ENCODE peak calls at places on chromosomes 12 and 14, in nine cellular contexts. P is endothelial cell; R is A172; G is RWPE1; A is CD4-positive, alpha-beta memory T cell; C is effector CD4-positive, alpha-beta T cell; B is cardiac muscle cell; J is memory B cell; H is NCI-H1105 treated with DMSO at 0.1 percent for 48 hours. S is an unnamed sample.

GRCh38 chr12:104219361-104219892 is 3.8 kb downstream of the TXNRD1 start:
- DNase-seq in H (peak), B (peak), A (no peak), C (no peak), P (no peak), J (no peak), G (peak), R (peak), S (no peak)

GRCh38 chr14:29895591-29896043 is 32.0 kb downstream of the PRKD1 start:
- DNase-seq in J (no peak), G (no peak), A (no peak), B (no peak), C (no peak), P (no peak), H (no peak), R (no peak), S (no peak)

GRCh38 chr14:94517248-94517640 is 8.0 kb upstream of the SERPINA12 start:
- DNase-seq in C (no peak), B (no peak), J (no peak), G (no peak), R (no peak), A (no peak), P (no peak), H (no peak), S (no peak)

GRCh38 chr12:58455146-58455545 is 465.2 kb downstream of the LRIG3 start:
- DNase-seq in R (no peak), A (no peak), C (no peak), G (no peak), P (no peak), H (no peak), B (peak), J (no peak), S (no peak)

GRCh38 chr12:9617124-9617523 is 9.4 kb upstream of the KLRB1 start:
- DNase-seq in C (no peak), H (no peak), R (no peak), P (no peak), A (no peak), J (no peak), B (no peak), G (no peak), S (no peak)

GRCh38 chr14:58048219-58048618 is 103.8 kb downstream of the ARMH4 start:
- DNase-seq in G (no peak), H (no peak), P (no peak), R (no peak), A (no peak), C (no peak), B (no peak), J (no peak), S (no peak)

GRCh38 chr12:94418517-94418916 is 41.1 kb downstream of the CEP83 start:
- DNase-seq in A (no peak), J (no peak), H (no peak), R (no peak), B (peak), G (no peak), P (no peak), C (no peak), S (no peak)

GRCh38 chr14:101715209-101716076 is 46.1 kb upstream of the PPP2R5C start:
- DNase-seq in H (no peak), R (no peak), J (no peak), P (no peak), A (no peak), G (no peak), C (no peak), B (no peak), S (no peak)

GRCh38 chr12:68137278-68137930 is 22.1 kb downstream of the IFNG start:
- DNase-seq in H (no peak), R (no peak), A (no peak), B (no peak), G (no peak), J (no peak), P (no peak), C (no peak), S (no peak)

GRCh38 chr14:75015496-75015895 is 12.8 kb downstream of the EIF2B2 start:
- DNase-seq in H (no peak), G (no peak), P (no peak), B (no peak), R (no peak), A (no peak), C (no peak), J (no peak), S (no peak)

GRCh38 chr12:74328623-74329022 is 209.0 kb upstream of the ATXN7L3B start:
- DNase-seq in B (no peak), P (no peak), R (peak), J (no peak), H (no peak), C (no peak), A (no peak), G (no peak), S (no peak)

GRCh38 chr14:37196604-37197420 is 925 bp upstream of the MIPOL1 start:
- DNase-seq in G (no peak), C (no peak), J (no peak), R (no peak), A (no peak), B (no peak), P (no peak), H (no peak), S (no peak)

S was measured in CD8-positive, alpha-beta memory T cell.